ENCODE peak calls at places on chromosomes 2 and 18, in ten cellular contexts. One of them, this sample, is unnamed. For H3K4me1, the result is how much of the 10 kb centered on the place peaks cover.

GRCh38 chr2:132670961-132671781 is 1.2 kb upstream of the LYPD1 start:
- DNase-seq in A549: peak
- DNase-seq in heart right ventricle: no peak
- DNase-seq in left ventricle myocardium inferior: no peak
- DNase-seq in IMR-90: peak
- DNase-seq in DND-41: no peak
- DNase-seq in CD4-positive, alpha-beta memory T cell: no peak
- DNase-seq in K562: no peak
- DNase-seq in SJSA1: peak
- DNase-seq in HAP-1: no peak
- DNase-seq in this sample: no peak

GRCh38 chr2:102615620-102616436 is 3.5 kb upstream of the SLC9A2 start:
- DNase-seq in A549: peak
- DNase-seq in heart right ventricle: peak
- DNase-seq in left ventricle myocardium inferior: peak
- DNase-seq in IMR-90: peak
- DNase-seq in DND-41: peak
- DNase-seq in CD4-positive, alpha-beta memory T cell: peak
- DNase-seq in K562: peak
- DNase-seq in SJSA1: peak
- DNase-seq in HAP-1: peak
- DNase-seq in this sample: peak

GRCh38 chr2:139825726-139826125 is 1045.5 kb upstream of the NXPH2 start:
- DNase-seq in A549: no peak
- DNase-seq in heart right ventricle: no peak
- DNase-seq in left ventricle myocardium inferior: no peak
- DNase-seq in IMR-90: no peak
- DNase-seq in DND-41: no peak
- DNase-seq in CD4-positive, alpha-beta memory T cell: no peak
- DNase-seq in K562: no peak
- DNase-seq in SJSA1: no peak
- DNase-seq in HAP-1: no peak
- DNase-seq in this sample: no peak

GRCh38 chr2:173934895-173935294 is 30.3 kb downstream of the SP3 start:
- DNase-seq in A549: no peak
- DNase-seq in heart right ventricle: no peak
- DNase-seq in left ventricle myocardium inferior: no peak
- DNase-seq in IMR-90: no peak
- DNase-seq in DND-41: no peak
- DNase-seq in CD4-positive, alpha-beta memory T cell: no peak
- DNase-seq in K562: no peak
- DNase-seq in SJSA1: no peak
- DNase-seq in HAP-1: no peak
- DNase-seq in this sample: no peak

GRCh38 chr2:173568054-173568453 is 213.4 kb downstream of the CDCA7 start:
- DNase-seq in A549: peak
- DNase-seq in heart right ventricle: peak
- DNase-seq in left ventricle myocardium inferior: no peak
- DNase-seq in IMR-90: no peak
- DNase-seq in DND-41: peak
- DNase-seq in CD4-positive, alpha-beta memory T cell: no peak
- DNase-seq in K562: peak
- DNase-seq in SJSA1: no peak
- DNase-seq in HAP-1: no peak
- DNase-seq in this sample: no peak

GRCh38 chr2:56476509-56477071 is 292.8 kb downstream of the CCDC85A start:
- DNase-seq in A549: no peak
- DNase-seq in heart right ventricle: no peak
- DNase-seq in left ventricle myocardium inferior: no peak
- DNase-seq in IMR-90: no peak
- DNase-seq in DND-41: no peak
- DNase-seq in CD4-positive, alpha-beta memory T cell: no peak
- DNase-seq in K562: no peak
- DNase-seq in SJSA1: no peak
- DNase-seq in HAP-1: no peak
- DNase-seq in this sample: no peak

GRCh38 chr18:22020127-22020866 is 149.1 kb upstream of the GATA6 start:
- DNase-seq in A549: no peak
- DNase-seq in heart right ventricle: no peak
- DNase-seq in left ventricle myocardium inferior: no peak
- DNase-seq in IMR-90: no peak
- DNase-seq in DND-41: no peak
- DNase-seq in CD4-positive, alpha-beta memory T cell: no peak
- DNase-seq in K562: no peak
- DNase-seq in SJSA1: no peak
- DNase-seq in HAP-1: no peak
- DNase-seq in this sample: no peak

GRCh38 chr2:118014492-118014824 is 588 bp upstream of the CCDC93 start:
- DNase-seq in A549: no peak
- DNase-seq in heart right ventricle: peak
- DNase-seq in left ventricle myocardium inferior: no peak
- DNase-seq in IMR-90: no peak
- DNase-seq in DND-41: no peak
- DNase-seq in CD4-positive, alpha-beta memory T cell: no peak
- DNase-seq in K562: peak
- DNase-seq in SJSA1: no peak
- DNase-seq in HAP-1: no peak
- DNase-seq in this sample: no peak

GRCh38 chr2:37798315-37799005 is 126.6 kb upstream of the RMDN2 start:
- DNase-seq in A549: no peak
- DNase-seq in heart right ventricle: no peak
- DNase-seq in left ventricle myocardium inferior: no peak
- DNase-seq in IMR-90: peak
- DNase-seq in DND-41: no peak
- DNase-seq in CD4-positive, alpha-beta memory T cell: no peak
- DNase-seq in K562: no peak
- DNase-seq in SJSA1: no peak
- DNase-seq in HAP-1: no peak
- DNase-seq in this sample: no peak

GRCh38 chr2:212005077-212005671 is 533.4 kb downstream of the ERBB4 start:
- DNase-seq in A549: peak
- DNase-seq in heart right ventricle: peak
- DNase-seq in left ventricle myocardium inferior: peak
- DNase-seq in IMR-90: peak
- DNase-seq in DND-41: peak
- DNase-seq in CD4-positive, alpha-beta memory T cell: no peak
- DNase-seq in K562: no peak
- DNase-seq in SJSA1: no peak
- DNase-seq in HAP-1: peak
- DNase-seq in this sample: no peak

GRCh38 chr18:50115095-50115494 is 79.9 kb downstream of the MYO5B start:
- DNase-seq in A549: no peak
- DNase-seq in heart right ventricle: no peak
- DNase-seq in left ventricle myocardium inferior: no peak
- DNase-seq in IMR-90: no peak
- DNase-seq in DND-41: no peak
- DNase-seq in CD4-positive, alpha-beta memory T cell: no peak
- DNase-seq in K562: no peak
- DNase-seq in SJSA1: no peak
- DNase-seq in HAP-1: no peak
- DNase-seq in this sample: no peak

GRCh38 chr2:240974771-240975572 is 23.4 kb upstream of the SNED1 start:
- DNase-seq in A549: no peak
- DNase-seq in heart right ventricle: no peak
- DNase-seq in left ventricle myocardium inferior: peak
- DNase-seq in IMR-90: peak
- DNase-seq in DND-41: no peak
- DNase-seq in CD4-positive, alpha-beta memory T cell: peak
- DNase-seq in K562: no peak
- DNase-seq in SJSA1: no peak
- DNase-seq in HAP-1: no peak
- DNase-seq in this sample: no peak

GRCh38 chr18:26546170-26546874 is 2.0 kb downstream of the KCTD1 start:
- DNase-seq in A549: peak
- DNase-seq in heart right ventricle: no peak
- DNase-seq in left ventricle myocardium inferior: no peak
- DNase-seq in IMR-90: no peak
- DNase-seq in DND-41: peak
- DNase-seq in CD4-positive, alpha-beta memory T cell: no peak
- DNase-seq in K562: no peak
- DNase-seq in SJSA1: no peak
- DNase-seq in HAP-1: peak
- DNase-seq in this sample: no peak
- H3K4me1 ChIP-seq in A549: under half
- H3K4me1 ChIP-seq in heart right ventricle: half or more
- H3K4me1 ChIP-seq in left ventricle myocardium inferior: half or more
- H3K4me1 ChIP-seq in IMR-90: under half
- H3K4me1 ChIP-seq in DND-41: half or more
- H3K4me1 ChIP-seq in CD4-positive, alpha-beta memory T cell: under half
- H3K4me1 ChIP-seq in K562: under half
- H3K4me1 ChIP-seq in SJSA1: under half
- H3K4me1 ChIP-seq in HAP-1: under half
- H3K4me1 ChIP-seq in this sample: half or more

DNA sequence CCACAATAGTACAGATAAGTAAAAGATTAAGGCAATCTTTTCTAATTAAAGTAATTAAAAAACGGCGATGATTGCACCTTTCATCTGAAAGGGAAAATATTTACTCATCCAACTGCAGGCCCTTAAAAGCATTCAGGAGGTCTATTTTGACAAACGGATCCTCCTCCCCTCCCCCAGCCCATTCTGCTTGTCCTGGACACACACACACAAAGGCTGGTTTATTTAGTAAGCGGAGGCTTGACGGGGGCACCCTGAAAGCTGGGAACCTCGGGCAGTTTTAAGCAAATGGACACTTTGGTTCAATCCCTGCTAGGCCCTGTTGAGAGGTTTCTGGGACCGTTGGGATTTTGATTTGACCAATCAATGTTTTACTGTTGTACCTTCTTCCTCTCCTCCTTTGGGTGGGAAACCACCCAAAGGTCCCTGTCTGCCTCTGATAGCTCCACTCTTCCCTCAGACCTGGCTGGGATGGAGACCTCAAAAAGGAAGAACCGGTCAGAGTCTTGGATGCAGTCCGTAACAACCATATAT is 135.8 kb upstream of the HAAO start:
- DNase-seq in A549: no peak
- DNase-seq in heart right ventricle: no peak
- DNase-seq in left ventricle myocardium inferior: no peak
- DNase-seq in IMR-90: no peak
- DNase-seq in DND-41: no peak
- DNase-seq in CD4-positive, alpha-beta memory T cell: no peak
- DNase-seq in K562: no peak
- DNase-seq in SJSA1: no peak
- DNase-seq in HAP-1: no peak
- DNase-seq in this sample: no peak
- H3K4me1 ChIP-seq in A549: under half
- H3K4me1 ChIP-seq in heart right ventricle: half or more
- H3K4me1 ChIP-seq in left ventricle myocardium inferior: half or more
- H3K4me1 ChIP-seq in IMR-90: half or more
- H3K4me1 ChIP-seq in DND-41: under half
- H3K4me1 ChIP-seq in CD4-positive, alpha-beta memory T cell: under half
- H3K4me1 ChIP-seq in K562: half or more
- H3K4me1 ChIP-seq in SJSA1: half or more
- H3K4me1 ChIP-seq in HAP-1: half or more
- H3K4me1 ChIP-seq in this sample: half or more

DNA sequence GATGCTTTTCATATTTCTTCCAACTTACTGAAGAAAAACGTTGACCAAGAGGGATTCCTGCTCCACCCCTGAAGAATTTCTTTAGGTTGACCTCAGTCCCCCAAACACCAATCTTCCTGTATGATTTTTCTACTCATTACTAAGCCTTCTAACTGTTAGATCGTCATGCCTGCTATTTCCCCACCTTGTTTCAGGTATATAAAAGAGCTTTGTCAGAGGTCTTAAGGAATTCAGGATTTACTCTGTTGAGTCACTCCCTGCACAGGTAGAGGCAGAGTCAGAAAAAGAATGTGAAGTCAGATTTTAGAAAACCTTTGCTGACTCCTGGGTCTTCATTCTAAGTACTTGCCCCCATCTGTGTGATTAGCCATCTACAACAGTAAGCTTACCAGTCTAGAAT is 83.8 kb upstream of the NOSTRIN start:
- DNase-seq in A549: no peak
- DNase-seq in heart right ventricle: no peak
- DNase-seq in left ventricle myocardium inferior: no peak
- DNase-seq in IMR-90: no peak
- DNase-seq in DND-41: no peak
- DNase-seq in CD4-positive, alpha-beta memory T cell: no peak
- DNase-seq in K562: no peak
- DNase-seq in SJSA1: no peak
- DNase-seq in HAP-1: no peak
- DNase-seq in this sample: no peak
- H3K4me1 ChIP-seq in A549: under half
- H3K4me1 ChIP-seq in heart right ventricle: under half
- H3K4me1 ChIP-seq in left ventricle myocardium inferior: under half
- H3K4me1 ChIP-seq in IMR-90: under half
- H3K4me1 ChIP-seq in DND-41: under half
- H3K4me1 ChIP-seq in CD4-positive, alpha-beta memory T cell: under half
- H3K4me1 ChIP-seq in K562: under half
- H3K4me1 ChIP-seq in SJSA1: under half
- H3K4me1 ChIP-seq in HAP-1: under half
- H3K4me1 ChIP-seq in this sample: under half

DNA sequence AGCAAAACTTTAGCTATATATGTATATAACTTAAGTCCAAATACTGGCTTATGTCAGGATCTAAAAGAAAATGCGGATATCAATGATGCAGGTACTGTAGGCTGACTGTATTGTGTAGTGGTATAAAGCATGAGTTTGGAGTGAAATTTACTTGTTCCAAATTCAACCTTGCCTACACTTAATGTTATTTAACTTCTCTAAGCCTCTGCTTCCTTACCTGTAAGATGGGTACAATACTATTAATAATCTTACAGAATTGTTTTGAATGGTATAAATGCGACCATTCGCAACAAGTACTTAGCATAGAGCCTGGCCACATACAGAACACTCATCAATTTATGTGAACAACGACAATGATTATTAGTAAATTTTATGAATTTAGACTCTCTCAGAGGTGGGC is 62.4 kb downstream of the SPRED2 start:
- DNase-seq in A549: no peak
- DNase-seq in heart right ventricle: no peak
- DNase-seq in left ventricle myocardium inferior: no peak
- DNase-seq in IMR-90: no peak
- DNase-seq in DND-41: no peak
- DNase-seq in CD4-positive, alpha-beta memory T cell: no peak
- DNase-seq in K562: no peak
- DNase-seq in SJSA1: no peak
- DNase-seq in HAP-1: no peak
- DNase-seq in this sample: no peak
- H3K4me1 ChIP-seq in A549: half or more
- H3K4me1 ChIP-seq in heart right ventricle: half or more
- H3K4me1 ChIP-seq in left ventricle myocardium inferior: half or more
- H3K4me1 ChIP-seq in IMR-90: under half
- H3K4me1 ChIP-seq in DND-41: under half
- H3K4me1 ChIP-seq in CD4-positive, alpha-beta memory T cell: under half
- H3K4me1 ChIP-seq in K562: half or more
- H3K4me1 ChIP-seq in SJSA1: half or more
- H3K4me1 ChIP-seq in HAP-1: under half
- H3K4me1 ChIP-seq in this sample: under half

DNA sequence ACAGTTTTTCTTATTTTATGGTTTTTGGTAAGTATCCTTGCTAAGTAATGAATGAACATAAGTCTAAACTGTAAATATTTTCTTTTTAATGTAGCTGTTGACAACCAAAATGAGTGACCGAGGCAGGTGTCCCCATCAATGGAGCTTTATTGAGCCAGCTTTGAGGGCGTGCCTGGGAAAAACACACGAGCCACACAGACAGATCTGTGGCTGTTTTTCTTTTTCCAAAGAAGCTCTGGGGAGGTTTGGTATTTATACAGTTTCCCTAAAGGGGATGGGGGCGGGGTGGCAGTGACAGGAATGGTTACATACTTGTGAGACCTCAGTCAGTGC is 11.2 kb downstream of the DBI start:
- DNase-seq in A549: no peak
- DNase-seq in heart right ventricle: no peak
- DNase-seq in left ventricle myocardium inferior: no peak
- DNase-seq in IMR-90: no peak
- DNase-seq in DND-41: no peak
- DNase-seq in CD4-positive, alpha-beta memory T cell: no peak
- DNase-seq in K562: no peak
- DNase-seq in SJSA1: no peak
- DNase-seq in HAP-1: no peak
- DNase-seq in this sample: no peak
- H3K4me1 ChIP-seq in A549: under half
- H3K4me1 ChIP-seq in heart right ventricle: under half
- H3K4me1 ChIP-seq in left ventricle myocardium inferior: under half
- H3K4me1 ChIP-seq in IMR-90: under half
- H3K4me1 ChIP-seq in DND-41: under half
- H3K4me1 ChIP-seq in CD4-positive, alpha-beta memory T cell: under half
- H3K4me1 ChIP-seq in K562: under half
- H3K4me1 ChIP-seq in SJSA1: under half
- H3K4me1 ChIP-seq in HAP-1: under half
- H3K4me1 ChIP-seq in this sample: under half